ENCODE peak calls at places on chromosomes 12 and 14, in four cellular contexts. U is kidney tubule cell, J is D341Med, W is COR-L47. A is an unnamed sample.

GRCh38 chr12:111766608-111767361 is at the start of gene ALDH2:
- DNase-seq in U (peak), J (peak), W (peak), A (peak)

GRCh38 chr12:68565391-68565903 is 45.3 kb upstream of the RAP1B start:
- DNase-seq in U (peak), J (no peak), W (no peak), A (no peak)

GRCh38 chr12:94588271-94588785 is 62.0 kb downstream of the TMCC3 start:
- DNase-seq in U (no peak), J (no peak), W (no peak), A (no peak)

GRCh38 chr14:102826161-102826560 is 48.9 kb downstream of the TRAF3 start:
- DNase-seq in U (no peak), J (no peak), W (no peak), A (no peak)

GRCh38 chr12:14211829-14212455 is 153.5 kb upstream of the ATF7IP start:
- DNase-seq in U (no peak), J (no peak), W (no peak), A (no peak)

GRCh38 chr14:31229638-31230229 is 22.1 kb upstream of the HECTD1 start:
- DNase-seq in U (peak), J (no peak), W (peak), A (no peak)

GRCh38 chr12:5964913-5965900 is 20.1 kb upstream of the ANO2 start:
- DNase-seq in U (peak), J (no peak), W (no peak), A (no peak)

GRCh38 chr14:89977668-89978067 is 21.9 kb downstream of the TDP1 start:
- DNase-seq in U (no peak), J (no peak), W (no peak), A (no peak)

GRCh38 chr14:90941705-90942104 is 118.7 kb downstream of the RPS6KA5 start:
- DNase-seq in U (no peak), J (no peak), W (no peak), A (no peak)

GRCh38 chr12:7933255-7933726 is 2.7 kb downstream of the SLC2A3 start:
- DNase-seq in U (peak), J (peak), W (peak), A (peak)

GRCh38 chr14:85909581-85909980 is 379.6 kb downstream of the FLRT2 start:
- DNase-seq in U (no peak), J (no peak), W (peak), A (no peak)

GRCh38 chr14:71621966-71622365 is 310.3 kb upstream of the RGS6 start:
- DNase-seq in U (no peak), J (no peak), W (no peak), A (no peak)

GRCh38 chr14:90398315-90398811 is 1.5 kb downstream of the CALM1 start:
- DNase-seq in U (peak), J (no peak), W (peak), A (peak)

GRCh38 chr12:113293100-113293499 is 41.8 kb downstream of the SLC8B1 start:
- DNase-seq in U (no peak), J (no peak), W (no peak), A (no peak)

GRCh38 chr12:31785318-31785717 is 56.5 kb upstream of the AMN1 start:
- DNase-seq in U (no peak), J (no peak), W (no peak), A (no peak)

GRCh38 chr12:101021911-101022388 is 188.1 kb downstream of the SLC5A8 start:
- DNase-seq in U (peak), J (no peak), W (no peak), A (no peak)

GRCh38 chr14:104782823-104783170 is 12.8 kb downstream of the AKT1 start:
- DNase-seq in U (no peak), J (no peak), W (no peak), A (no peak)

GRCh38 chr12:76085159-76085868 is 829 bp upstream of the NAP1L1 start:
- DNase-seq in U (peak), J (no peak), W (no peak), A (peak)

GRCh38 chr12:69639400-69640016 is 28.8 kb upstream of the LRRC10 start:
- DNase-seq in U (peak), J (peak), W (peak), A (peak)

GRCh38 chr12:119178544-119179334 is at the start of gene HSPB8:
- DNase-seq in U (peak), J (peak), W (no peak), A (no peak)

GRCh38 chr14:78399316-78399889 is 229.2 kb downstream of the NRXN3 start:
- DNase-seq in U (peak), J (no peak), W (no peak), A (no peak)

GRCh38 chr14:21092147-21093011 is 6.1 kb downstream of the ZNF219 start:
- DNase-seq in U (peak), J (peak), W (peak), A (peak)

GRCh38 chr12:111455448-111456320 is 50.0 kb downstream of the SH2B3 start:
- DNase-seq in U (peak), J (no peak), W (no peak), A (no peak)

GRCh38 chr12:127133675-127134335 is 1133.2 kb upstream of the TMEM132C start:
- DNase-seq in U (no peak), J (no peak), W (no peak), A (no peak)

GRCh38 chr14:95287176-95287754 is 32.4 kb downstream of the CLMN start:
- DNase-seq in U (no peak), J (no peak), W (no peak), A (no peak)

GRCh38 chr14:60922050-60922449 is 58.8 kb downstream of the TRMT5 start:
- DNase-seq in U (peak), J (no peak), W (peak), A (no peak)

GRCh38 chr12:38949363-38949762 is 44.0 kb upstream of the CPNE8 start:
- DNase-seq in U (no peak), J (no peak), W (no peak), A (no peak)

GRCh38 chr14:29821665-29822429 is 105.8 kb downstream of the PRKD1 start:
- DNase-seq in U (no peak), J (no peak), W (no peak), A (no peak)

GRCh38 chr14:96038920-96039632 is at the start of gene C14orf132:
- DNase-seq in U (peak), J (peak), W (peak), A (peak)

A was measured in activated T-helper 2 cell treated with anti-CD3 and anti-CD28 coated beads, Interferon-gamma antibody, Interleukin-2, Interleukin-4, amounts not matched to agents 10 μg/mL and 5 μg/mL and 100 μg/mL, durations not matched to agents 14 hours and 24 hours and 36 hours.